ENCODE peak calls at places on chromosomes 5 and 9, in eight cellular contexts. One of them, this sample, is unnamed.

GRCh38 chr5:107799306-107799705 is 128.6 kb upstream of the EFNA5 start:
- DNase-seq in endodermal cell: no peak
- DNase-seq in A549: no peak
- DNase-seq in Peyer's patch: no peak
- DNase-seq in AG04450: no peak
- DNase-seq in transverse colon: no peak
- DNase-seq in upper lobe of right lung: no peak
- DNase-seq in left ventricle myocardium inferior: no peak
- DNase-seq in this sample: no peak

GRCh38 chr5:86646671-86647070 is 28.9 kb downstream of the COX7C start:
- DNase-seq in endodermal cell: no peak
- DNase-seq in left ventricle myocardium inferior: no peak
- DNase-seq in AG04450: no peak
- DNase-seq in Peyer's patch: no peak
- DNase-seq in transverse colon: no peak
- DNase-seq in upper lobe of right lung: no peak
- DNase-seq in A549: no peak
- DNase-seq in this sample: no peak

GRCh38 chr5:96745844-96746531 is 61.8 kb downstream of the ERAP1 start:
- DNase-seq in A549: no peak
- DNase-seq in left ventricle myocardium inferior: no peak
- DNase-seq in Peyer's patch: no peak
- DNase-seq in upper lobe of right lung: no peak
- DNase-seq in AG04450: no peak
- DNase-seq in endodermal cell: no peak
- DNase-seq in transverse colon: no peak
- DNase-seq in this sample: no peak

GRCh38 chr9:128987800-128988199 is 40.3 kb downstream of the NUP188 start:
- DNase-seq in transverse colon: no peak
- DNase-seq in left ventricle myocardium inferior: no peak
- DNase-seq in upper lobe of right lung: no peak
- DNase-seq in A549: no peak
- DNase-seq in AG04450: peak; percentile 41
- DNase-seq in endodermal cell: no peak
- DNase-seq in Peyer's patch: no peak
- DNase-seq in this sample: no peak

GRCh38 chr9:95516221-95516735 is 493 bp downstream of the PTCH1 start:
- DNase-seq in endodermal cell: no peak
- DNase-seq in Peyer's patch: no peak
- DNase-seq in A549: no peak
- DNase-seq in upper lobe of right lung: no peak
- DNase-seq in AG04450: no peak
- DNase-seq in left ventricle myocardium inferior: no peak
- DNase-seq in transverse colon: no peak
- DNase-seq in this sample: no peak

GRCh38 chr9:36298566-36298965 is 40.3 kb upstream of the GNE start:
- DNase-seq in transverse colon: no peak
- DNase-seq in left ventricle myocardium inferior: no peak
- DNase-seq in AG04450: no peak
- DNase-seq in endodermal cell: no peak
- DNase-seq in Peyer's patch: no peak
- DNase-seq in upper lobe of right lung: no peak
- DNase-seq in A549: no peak
- DNase-seq in this sample: no peak

GRCh38 chr9:127437497-127438264 is 13.5 kb downstream of the ZNF79 start:
- DNase-seq in left ventricle myocardium inferior: no peak
- DNase-seq in Peyer's patch: no peak
- DNase-seq in AG04450: no peak
- DNase-seq in A549: no peak
- DNase-seq in transverse colon: no peak
- DNase-seq in endodermal cell: peak; percentile 55
- DNase-seq in upper lobe of right lung: no peak
- DNase-seq in this sample: no peak

GRCh38 chr5:81052325-81052724 is 92.2 kb downstream of the RASGRF2 start:
- DNase-seq in endodermal cell: no peak
- DNase-seq in Peyer's patch: no peak
- DNase-seq in upper lobe of right lung: no peak
- DNase-seq in left ventricle myocardium inferior: no peak
- DNase-seq in A549: no peak
- DNase-seq in AG04450: no peak
- DNase-seq in transverse colon: no peak
- DNase-seq in this sample: no peak

GRCh38 chr5:174084691-174085154 is 39.2 kb downstream of the NSG2 start:
- DNase-seq in Peyer's patch: no peak
- DNase-seq in endodermal cell: no peak
- DNase-seq in left ventricle myocardium inferior: no peak
- DNase-seq in transverse colon: no peak
- DNase-seq in upper lobe of right lung: no peak
- DNase-seq in AG04450: no peak
- DNase-seq in A549: no peak
- DNase-seq in this sample: no peak

GRCh38 chr9:115132648-115133047 is 14.7 kb upstream of the TNC start:
- DNase-seq in upper lobe of right lung: no peak
- DNase-seq in transverse colon: no peak
- DNase-seq in left ventricle myocardium inferior: peak; percentile 20
- DNase-seq in endodermal cell: no peak
- DNase-seq in AG04450: peak; percentile 62
- DNase-seq in Peyer's patch: no peak
- DNase-seq in A549: no peak
- DNase-seq in this sample: no peak

GRCh38 chr9:70217029-70217428 is 41.7 kb upstream of the SMC5 start:
- DNase-seq in transverse colon: no peak
- DNase-seq in A549: no peak
- DNase-seq in upper lobe of right lung: no peak
- DNase-seq in AG04450: no peak
- DNase-seq in left ventricle myocardium inferior: no peak
- DNase-seq in Peyer's patch: no peak
- DNase-seq in endodermal cell: no peak
- DNase-seq in this sample: no peak

GRCh38 chr9:19641046-19641445 is 147.8 kb downstream of the SLC24A2 start:
- DNase-seq in AG04450: no peak
- DNase-seq in transverse colon: no peak
- DNase-seq in Peyer's patch: no peak
- DNase-seq in endodermal cell: no peak
- DNase-seq in upper lobe of right lung: no peak
- DNase-seq in left ventricle myocardium inferior: no peak
- DNase-seq in A549: no peak
- DNase-seq in this sample: no peak

GRCh38 chr9:89522261-89522978 is 24.5 kb upstream of the SEMA4D start:
- DNase-seq in left ventricle myocardium inferior: no peak
- DNase-seq in upper lobe of right lung: no peak
- DNase-seq in endodermal cell: no peak
- DNase-seq in A549: no peak
- DNase-seq in Peyer's patch: no peak
- DNase-seq in transverse colon: peak; percentile 64
- DNase-seq in AG04450: no peak
- DNase-seq in this sample: peak; percentile 43

GRCh38 chr5:6338871-6339270 is 39.5 kb downstream of the MED10 start:
- DNase-seq in AG04450: no peak
- DNase-seq in transverse colon: no peak
- DNase-seq in Peyer's patch: no peak
- DNase-seq in endodermal cell: no peak
- DNase-seq in left ventricle myocardium inferior: no peak
- DNase-seq in upper lobe of right lung: no peak
- DNase-seq in A549: no peak
- DNase-seq in this sample: no peak

GRCh38 chr9:136438909-136439549 is 616 bp downstream of the INPP5E start:
- DNase-seq in left ventricle myocardium inferior: no peak
- DNase-seq in transverse colon: peak; percentile 35
- DNase-seq in endodermal cell: peak; percentile 75
- DNase-seq in AG04450: no peak
- DNase-seq in Peyer's patch: peak; percentile 64
- DNase-seq in upper lobe of right lung: peak; percentile 77
- DNase-seq in A549: peak; percentile 25
- DNase-seq in this sample: peak; percentile 37

GRCh38 chr9:77432053-77432452 is 216.1 kb downstream of the GNA14 start:
- DNase-seq in left ventricle myocardium inferior: no peak
- DNase-seq in transverse colon: no peak
- DNase-seq in AG04450: no peak
- DNase-seq in Peyer's patch: no peak
- DNase-seq in upper lobe of right lung: no peak
- DNase-seq in endodermal cell: no peak
- DNase-seq in A549: no peak
- DNase-seq in this sample: no peak

GRCh38 chr5:140189977-140190867 is 15.2 kb downstream of the CYSTM1 start:
- DNase-seq in AG04450: no peak
- DNase-seq in transverse colon: no peak
- DNase-seq in Peyer's patch: no peak
- DNase-seq in upper lobe of right lung: no peak
- DNase-seq in endodermal cell: no peak
- DNase-seq in left ventricle myocardium inferior: no peak
- DNase-seq in A549: no peak
- DNase-seq in this sample: no peak

GRCh38 chr5:42361321-42361688 is 61.9 kb upstream of the GHR start:
- DNase-seq in Peyer's patch: no peak
- DNase-seq in transverse colon: no peak
- DNase-seq in endodermal cell: no peak
- DNase-seq in upper lobe of right lung: no peak
- DNase-seq in A549: no peak
- DNase-seq in AG04450: no peak
- DNase-seq in left ventricle myocardium inferior: no peak
- DNase-seq in this sample: no peak

GRCh38 chr5:116970318-116970717 is 395.7 kb upstream of the SEMA6A start:
- DNase-seq in endodermal cell: no peak
- DNase-seq in AG04450: no peak
- DNase-seq in left ventricle myocardium inferior: no peak
- DNase-seq in transverse colon: no peak
- DNase-seq in Peyer's patch: no peak
- DNase-seq in upper lobe of right lung: no peak
- DNase-seq in A549: no peak
- DNase-seq in this sample: no peak

GRCh38 chr9:84261082-84261746 is 79.3 kb downstream of the SLC28A3 start:
- DNase-seq in left ventricle myocardium inferior: peak; percentile 83
- DNase-seq in endodermal cell: peak; percentile 93
- DNase-seq in transverse colon: peak; percentile 87
- DNase-seq in upper lobe of right lung: peak; percentile 89
- DNase-seq in AG04450: peak; percentile 47
- DNase-seq in A549: peak; percentile 70
- DNase-seq in Peyer's patch: peak; percentile 86
- DNase-seq in this sample: peak; percentile 89

GRCh38 chr5:154447074-154447725 is 1.4 kb downstream of the SAP30L start:
- DNase-seq in Peyer's patch: no peak
- DNase-seq in upper lobe of right lung: no peak
- DNase-seq in A549: peak; percentile 34
- DNase-seq in endodermal cell: no peak
- DNase-seq in left ventricle myocardium inferior: no peak
- DNase-seq in AG04450: no peak
- DNase-seq in transverse colon: no peak
- DNase-seq in this sample: no peak
- H3K27ac ChIP-seq in Peyer's patch: peak overlapping the region; percentile 88
- H3K27ac ChIP-seq in upper lobe of right lung: peak overlapping the region; percentile 88
- H3K27ac ChIP-seq in A549: peak overlapping the region; percentile 70
- H3K27ac ChIP-seq in endodermal cell: no peak overlapping the region
- H3K27ac ChIP-seq in left ventricle myocardium inferior: peak overlapping the region; percentile 90
- H3K27ac ChIP-seq in AG04450: peak overlapping the region; percentile 31
- H3K27ac ChIP-seq in transverse colon: peak overlapping the region; percentile 87
- H3K27ac ChIP-seq in this sample: peak overlapping the region; percentile 76

DNA sequence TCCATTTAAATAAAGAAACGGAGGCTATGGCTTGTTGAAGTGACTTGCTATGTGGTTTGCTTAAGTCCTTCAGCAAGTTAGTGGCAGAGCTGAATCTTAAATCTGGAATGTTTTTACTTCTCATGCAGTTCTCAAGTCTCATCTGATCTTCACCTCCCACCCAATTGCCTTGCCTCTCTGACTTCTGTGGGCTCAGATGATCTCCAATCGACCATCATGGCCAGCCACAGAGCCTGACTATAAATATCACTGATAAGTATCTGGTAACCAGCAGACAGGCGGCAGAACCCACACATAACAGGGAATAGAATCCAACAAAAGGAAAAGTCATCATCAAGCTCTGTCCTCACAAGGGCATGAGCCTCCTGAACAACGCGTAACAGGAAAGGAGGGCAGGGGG is 149.9 kb downstream of the FAM114A2 start:
- DNase-seq in endodermal cell: no peak
- DNase-seq in A549: no peak
- DNase-seq in Peyer's patch: no peak
- DNase-seq in left ventricle myocardium inferior: no peak
- DNase-seq in upper lobe of right lung: no peak
- DNase-seq in AG04450: no peak
- DNase-seq in transverse colon: no peak
- DNase-seq in this sample: no peak
- TF ChIP-seq CTCF in endodermal cell: no peak
- TF ChIP-seq CTCF in A549: no peak
- TF ChIP-seq CTCF in Peyer's patch: no peak
- TF ChIP-seq CTCF in left ventricle myocardium inferior: no peak
- TF ChIP-seq CTCF in upper lobe of right lung: no peak
- TF ChIP-seq CTCF in AG04450: no peak
- TF ChIP-seq CTCF in transverse colon: no peak
- TF ChIP-seq CTCF in this sample: no peak

DNA sequence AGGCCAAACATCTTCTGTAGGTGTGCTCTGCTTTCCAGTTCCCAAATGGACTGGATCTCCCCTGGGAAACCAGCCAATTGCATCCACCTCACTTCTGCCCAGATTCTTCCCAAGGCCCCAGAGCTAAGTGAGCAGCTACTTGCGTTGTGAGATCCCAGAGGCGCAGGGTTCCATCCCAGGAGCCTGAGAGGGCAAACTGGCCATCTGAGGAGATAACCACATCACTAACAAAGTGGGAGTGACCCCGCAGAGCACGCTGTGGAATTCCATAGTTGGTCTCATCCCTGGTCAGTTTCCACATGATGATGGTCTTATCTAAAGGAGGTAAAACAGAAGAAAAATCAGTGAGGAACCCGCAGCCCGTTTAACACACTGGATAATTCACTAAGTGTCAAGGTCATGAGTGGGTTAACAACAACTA is 1.7 kb downstream of the RACK1 start:
- DNase-seq in endodermal cell: no peak
- DNase-seq in transverse colon: no peak
- DNase-seq in AG04450: no peak
- DNase-seq in Peyer's patch: no peak
- DNase-seq in A549: no peak
- DNase-seq in upper lobe of right lung: no peak
- DNase-seq in left ventricle myocardium inferior: no peak
- DNase-seq in this sample: no peak
- H3K27ac ChIP-seq in endodermal cell: peak overlapping the region; percentile 13
- H3K27ac ChIP-seq in transverse colon: peak overlapping the region; percentile 97
- H3K27ac ChIP-seq in AG04450: peak overlapping the region; percentile 83
- H3K27ac ChIP-seq in Peyer's patch: peak overlapping the region; percentile 91
- H3K27ac ChIP-seq in A549: peak overlapping the region; percentile 91
- H3K27ac ChIP-seq in upper lobe of right lung: peak overlapping the region; percentile 98
- H3K27ac ChIP-seq in left ventricle myocardium inferior: peak overlapping the region; percentile 99
- H3K27ac ChIP-seq in this sample: peak overlapping the region; percentile 93

DNA sequence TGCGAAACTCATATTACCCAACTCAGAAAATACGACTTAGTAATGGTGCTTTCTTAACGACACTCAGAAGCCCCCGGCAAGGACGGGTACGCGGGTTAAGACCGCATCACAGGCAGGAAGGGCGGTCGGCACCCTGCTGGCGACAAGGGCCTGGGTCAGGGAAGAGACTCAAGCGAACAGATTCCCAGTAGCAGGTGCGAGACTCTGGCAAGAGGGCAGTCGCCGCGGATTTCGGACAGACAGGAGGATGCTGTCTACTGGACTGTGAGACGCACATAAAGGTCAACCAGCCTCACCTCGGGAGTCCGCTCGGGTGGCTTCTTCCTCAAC is 398 bp downstream of the RAPGEF6 start:
- DNase-seq in Peyer's patch: no peak
- DNase-seq in A549: peak; percentile 55
- DNase-seq in upper lobe of right lung: no peak
- DNase-seq in left ventricle myocardium inferior: peak; percentile 50
- DNase-seq in AG04450: no peak
- DNase-seq in transverse colon: peak; percentile 66
- DNase-seq in endodermal cell: peak; percentile 93
- DNase-seq in this sample: peak; percentile 68
- TF ChIP-seq CTCF in Peyer's patch: peak; percentile 17
- TF ChIP-seq CTCF in A549: no peak
- TF ChIP-seq CTCF in upper lobe of right lung: no peak
- TF ChIP-seq CTCF in left ventricle myocardium inferior: peak; percentile 31
- TF ChIP-seq CTCF in AG04450: no peak
- TF ChIP-seq CTCF in transverse colon: no peak
- TF ChIP-seq CTCF in endodermal cell: no peak
- TF ChIP-seq CTCF in this sample: no peak

GRCh38 chr5:39419830-39420229 is 5.0 kb downstream of the DAB2 start:
- DNase-seq in Peyer's patch: no peak
- DNase-seq in upper lobe of right lung: no peak
- DNase-seq in A549: no peak
- DNase-seq in endodermal cell: no peak
- DNase-seq in transverse colon: no peak
- DNase-seq in AG04450: no peak
- DNase-seq in left ventricle myocardium inferior: no peak
- DNase-seq in this sample: no peak
- H3K27ac ChIP-seq in Peyer's patch: no peak overlapping the region
- H3K27ac ChIP-seq in upper lobe of right lung: peak overlapping the region; percentile 84
- H3K27ac ChIP-seq in A549: no peak overlapping the region
- H3K27ac ChIP-seq in endodermal cell: no peak overlapping the region
- H3K27ac ChIP-seq in transverse colon: no peak overlapping the region
- H3K27ac ChIP-seq in AG04450: no peak overlapping the region
- H3K27ac ChIP-seq in left ventricle myocardium inferior: peak overlapping the region; percentile 90
- H3K27ac ChIP-seq in this sample: no peak overlapping the region

This sample was measured in colonic mucosa.